ENCODE peak calls at places on chromosomes 6 and 20, in ten cellular contexts. Z, E, D, N, H, A, V, G, C and L are unnamed samples.

GRCh38 chr6:32854376-32855178 is 585 bp downstream of the PSMB9 start:
- DNase-seq in H (no peak), E (peak; percentile 69), V (peak; percentile 39), Z (peak; percentile 58), C (peak; percentile 61), G (no peak), D (peak; percentile 72), A (peak; percentile 63), N (peak; percentile 37), L (no peak)

GRCh38 chr20:56163806-56164205 is 84.7 kb upstream of the MC3R start:
- DNase-seq in Z (no peak), A (no peak), D (no peak), N (no peak), V (no peak), H (peak; percentile 82), G (no peak), C (no peak), E (no peak), L (no peak)

GRCh38 chr6:89522778-89523177 is 89.8 kb downstream of the ANKRD6 start:
- DNase-seq in D (no peak), C (no peak), V (no peak), A (no peak), Z (no peak), G (no peak), N (no peak), H (no peak), E (no peak), L (no peak)

GRCh38 chr6:14567031-14567430 is 449.5 kb downstream of the CD83 start:
- DNase-seq in G (peak; percentile 54), C (no peak), A (no peak), E (no peak), H (no peak), Z (no peak), D (no peak), N (no peak), V (no peak), L (no peak)

GRCh38 chr20:59013959-59014608 is 5.1 kb upstream of the TUBB1 start:
- DNase-seq in A (no peak), V (peak; percentile 75), N (no peak), C (no peak), D (peak; percentile 7), E (peak; percentile 50), H (no peak), Z (no peak), G (no peak), L (no peak)

GRCh38 chr20:51542033-51542893 is at the start of gene NFATC2:
- DNase-seq in Z (peak; percentile 54), A (peak; percentile 38), N (no peak), H (peak; percentile 81), C (peak; percentile 56), G (no peak), V (no peak), D (peak; percentile 67), E (peak; percentile 52), L (peak; percentile 24)

GRCh38 chr20:12201289-12201991 is 283.7 kb downstream of the BTBD3 start:
- DNase-seq in D (no peak), E (peak; percentile 28), N (no peak), Z (no peak), A (no peak), V (peak; percentile 15), H (no peak), C (no peak), G (no peak), L (no peak)

GRCh38 chr6:109918227-109918626 is 59.9 kb upstream of the GPR6 start:
- DNase-seq in E (no peak), Z (no peak), C (no peak), D (no peak), N (no peak), V (no peak), H (no peak), A (no peak), G (no peak), L (no peak)

GRCh38 chr20:60729119-60729900 is 522.8 kb upstream of the CDH4 start:
- DNase-seq in E (no peak), D (no peak), A (no peak), Z (no peak), G (no peak), C (no peak), V (no peak), N (no peak), H (no peak), L (peak; percentile 85)

GRCh38 chr20:24470782-24471582 is 1.6 kb downstream of the SYNDIG1 start:
- DNase-seq in N (no peak), D (no peak), A (no peak), Z (no peak), G (no peak), C (no peak), E (no peak), H (no peak), V (no peak), L (no peak)

GRCh38 chr6:36180126-36180525 is 16.4 kb upstream of the BRPF3 start:
- DNase-seq in G (no peak), D (no peak), H (no peak), Z (no peak), A (no peak), V (no peak), E (no peak), N (no peak), C (no peak), L (no peak)

GRCh38 chr6:56647172-56647762 is 4.6 kb upstream of the DST start:
- DNase-seq in D (no peak), E (no peak), G (no peak), H (no peak), Z (no peak), N (no peak), C (no peak), A (no peak), V (no peak), L (no peak)

GRCh38 chr6:107806675-107807074 is 17.4 kb downstream of the SCML4 start:
- DNase-seq in D (no peak), H (no peak), Z (no peak), C (no peak), E (no peak), V (no peak), A (no peak), N (peak; percentile 47), G (peak; percentile 21), L (no peak)

GRCh38 chr6:72321741-72322140 is 300.1 kb upstream of the KCNQ5 start:
- DNase-seq in D (no peak), N (peak; percentile 77), H (no peak), E (no peak), C (no peak), A (no peak), G (no peak), V (peak; percentile 47), Z (peak; percentile 1), L (no peak)